ENCODE peak calls at places on chromosomes 13 and 19, in five cellular contexts. Y is OCI-LY7, T is heart right ventricle, V is cardiac muscle cell, J is AG04450. U is an unnamed sample.

GRCh38 chr13:30338331-30338851 is 31.0 kb upstream of the KATNAL1 start:
- DNase-seq in V (no peak), Y (no peak), J (no peak), T (no peak), U (no peak)

GRCh38 chr13:48977973-48978372 is 2.3 kb downstream of the FNDC3A start:
- DNase-seq in V (no peak), J (no peak), Y (peak; percentile 16), T (no peak), U (no peak)

GRCh38 chr19:2235396-2236284 is 489 bp downstream of the PLEKHJ1 start:
- DNase-seq in Y (peak; percentile 45), J (no peak), T (peak; percentile 54), V (peak; percentile 58), U (peak; percentile 42)

GRCh38 chr13:101272886-101273285 is 143.4 kb downstream of the NALCN start:
- DNase-seq in Y (no peak), V (no peak), T (no peak), J (no peak), U (no peak)

GRCh38 chr19:3512562-3512961 is 6.5 kb downstream of the FZR1 start:
- DNase-seq in T (no peak), J (no peak), Y (no peak), V (no peak), U (no peak)

GRCh38 chr13:69274231-69274630 is 833.4 kb upstream of the ATXN8OS start:
- DNase-seq in V (no peak), J (no peak), T (no peak), Y (no peak), U (no peak)

GRCh38 chr19:8592231-8593009 is 15.2 kb upstream of the MYO1F start:
- DNase-seq in T (peak; percentile 96), Y (peak; percentile 30), J (peak; percentile 90), V (peak; percentile 100), U (peak; percentile 95)

GRCh38 chr13:23325191-23325590 is 108.3 kb downstream of the SACS start:
- DNase-seq in T (no peak), V (no peak), J (no peak), Y (no peak), U (no peak)

GRCh38 chr19:6354098-6354674 is 7.1 kb upstream of the CLPP start:
- DNase-seq in V (no peak), J (no peak), T (no peak), Y (peak; percentile 25), U (no peak)

GRCh38 chr13:66312312-66313087 is 917.6 kb downstream of the PCDH9 start:
- DNase-seq in Y (no peak), V (no peak), T (no peak), J (peak; percentile 4), U (no peak)

GRCh38 chr13:114234645-114235421 is at the start of gene CDC16:
- DNase-seq in T (peak; percentile 91), V (peak; percentile 90), Y (peak; percentile 88), J (peak; percentile 72), U (peak; percentile 94)

GRCh38 chr13:113616281-113616906 is 31.8 kb downstream of the TFDP1 start:
- DNase-seq in J (no peak), Y (no peak), T (no peak), V (no peak), U (no peak)

GRCh38 chr19:4284176-4284958 is 5.3 kb downstream of the SHD start:
- DNase-seq in T (no peak), V (peak; percentile 69), J (no peak), Y (peak; percentile 64), U (no peak)

GRCh38 chr13:21625366-21625765 is 21.4 kb upstream of the MICU2 start:
- DNase-seq in Y (peak; percentile 50), T (no peak), J (no peak), V (no peak), U (no peak)

GRCh38 chr13:35164324-35164932 is 222.4 kb downstream of the NBEA start:
- DNase-seq in Y (peak; percentile 56), T (no peak), V (peak; percentile 54), J (no peak), U (no peak)

GRCh38 chr13:112916296-112916695 is 52.7 kb upstream of the MCF2L start:
- DNase-seq in Y (no peak), V (no peak), J (no peak), T (no peak), U (no peak)

GRCh38 chr19:18091217-18091608 is 4.5 kb upstream of the IL12RB1 start:
- DNase-seq in V (no peak), T (peak; percentile 32), J (no peak), Y (peak; percentile 83), U (peak; percentile 52)

GRCh38 chr19:57747472-57747807 is 825 bp downstream of the ZNF776 start:
- DNase-seq in V (no peak), T (no peak), J (no peak), Y (no peak), U (no peak)

GRCh38 chr19:28351761-28352160 is 861.2 kb downstream of the UQCRFS1 start:
- DNase-seq in V (no peak), J (no peak), Y (no peak), T (no peak), U (no peak)

GRCh38 chr19:17470204-17470841 is at the start of gene SLC27A1:
- DNase-seq in V (peak; percentile 100), Y (peak; percentile 97), J (peak; percentile 97), T (peak; percentile 97), U (peak; percentile 98)

GRCh38 chr19:1513492-1514294 is 874 bp upstream of the ADAMTSL5 start:
- DNase-seq in V (peak; percentile 23), Y (peak; percentile 55), J (no peak), T (peak; percentile 60), U (peak; percentile 42)

DNA sequence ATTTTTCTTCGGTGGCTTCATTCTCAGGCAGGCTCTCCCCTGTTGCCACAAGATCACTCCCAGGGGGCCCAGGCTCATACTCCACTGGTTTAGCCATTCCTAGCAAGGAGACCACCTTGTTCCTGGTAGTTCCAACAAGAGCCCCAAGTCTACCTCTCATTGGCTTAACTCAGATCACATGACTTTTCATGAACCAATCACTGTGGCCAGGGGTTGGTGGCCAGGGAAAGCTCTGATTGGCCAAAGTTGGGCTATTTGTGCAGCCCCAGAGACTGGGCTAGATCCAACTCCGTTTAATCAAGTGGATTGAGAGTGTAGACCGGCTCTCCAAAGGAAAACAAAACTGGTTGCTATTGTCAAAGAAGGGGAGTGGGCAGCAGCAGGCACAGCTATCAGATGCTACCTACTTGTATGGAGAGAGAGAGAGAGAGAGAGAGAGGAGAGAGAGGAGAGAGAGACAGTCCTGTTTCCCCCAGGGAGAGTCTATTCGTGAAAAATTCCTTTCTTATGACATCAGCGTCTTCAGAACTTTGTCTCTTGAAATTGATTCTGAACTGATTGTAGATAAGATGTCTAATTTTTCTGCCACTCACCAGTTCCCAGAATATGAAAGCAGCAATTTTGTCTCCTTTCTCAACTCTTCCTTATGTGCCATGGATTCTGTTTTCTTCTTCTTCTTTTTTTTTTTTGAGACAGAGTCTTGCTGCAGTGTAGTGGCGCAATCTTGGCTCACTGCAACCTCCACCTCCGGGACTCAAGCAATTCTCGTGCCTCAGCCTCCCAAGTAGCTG is 5.9 kb downstream of the CEACAM19 start:
- DNase-seq in Y (peak; percentile 30), V (no peak), T (no peak), J (no peak), U (no peak)
- H3K4me3 ChIP-seq in Y (no peak overlapping the region), V (no peak overlapping the region), T (no peak overlapping the region), J (no peak overlapping the region), U (no peak overlapping the region)

GRCh38 chr13:99724633-99725517 is 223.6 kb downstream of the TM9SF2 start:
- DNase-seq in J (no peak), Y (no peak), V (no peak), T (no peak), U (no peak)

GRCh38 chr13:99722931-99723330 is 221.7 kb downstream of the TM9SF2 start:
- DNase-seq in J (no peak), T (no peak), Y (no peak), V (no peak), U (no peak)

GRCh38 chr13:99722419-99722818 is 221.1 kb downstream of the TM9SF2 start:
- DNase-seq in Y (no peak), V (no peak), J (no peak), T (no peak), U (no peak)

GRCh38 chr13:99725644-99726043 is 224.4 kb downstream of the TM9SF2 start:
- DNase-seq in V (no peak), T (no peak), J (no peak), Y (no peak), U (no peak)

GRCh38 chr13:99723847-99724246 is 222.6 kb downstream of the TM9SF2 start:
- DNase-seq in V (no peak), T (no peak), Y (no peak), J (no peak), U (no peak)
- TF ChIP-seq CTCF in V (no peak), T (no peak), Y (no peak), J (no peak), U (no peak)

GRCh38 chr19:31351212-31352193 is 2.3 kb upstream of the TSHZ3 start:
- DNase-seq in T (peak; percentile 47), V (peak; percentile 48), Y (no peak), J (no peak), U (peak; percentile 44)
- H3K27ac ChIP-seq in T (peak overlapping the region; percentile 93), V (no peak overlapping the region), Y (no peak overlapping the region), J (peak overlapping the region; percentile 68), U (peak overlapping the region; percentile 96)

GRCh38 chr13:107209811-107210210 is 641.9 kb upstream of the ARGLU1 start:
- DNase-seq in Y (no peak), J (no peak), T (no peak), V (no peak), U (no peak)
- H3K4me3 ChIP-seq in Y (no peak overlapping the region), J (no peak overlapping the region), T (no peak overlapping the region), V (no peak overlapping the region), U (no peak overlapping the region)

U was measured in left ventricle myocardium inferior.